ENCODE peak calls at places on chromosome 15, in six cellular contexts. One of them, this sample, is unnamed.
A peak's percentile ranks its signal among the peaks of the same experiment; 100 is the strongest.

GRCh38 chr15:90838066-90838465 is 30.3 kb upstream of the FURIN start:
- DNase-seq in neural progenitor cell: no peak
- DNase-seq in NCI-H774: no peak
- DNase-seq in head of caudate nucleus: peak; percentile 77
- DNase-seq in glutamatergic neuron: no peak
- DNase-seq in stimulated activated CD8-positive, alpha-beta memory T cell treated with anti-CD3 and anti-CD28 coated beads, Interleukin-15, amount 100 ng/mL, for 4 hours: peak; percentile 91
- DNase-seq in this sample: no peak

GRCh38 chr15:59680346-59680745 is 8.8 kb downstream of the BNIP2 start:
- DNase-seq in neural progenitor cell: no peak
- DNase-seq in NCI-H774: no peak
- DNase-seq in head of caudate nucleus: no peak
- DNase-seq in glutamatergic neuron: no peak
- DNase-seq in stimulated activated CD8-positive, alpha-beta memory T cell treated with anti-CD3 and anti-CD28 coated beads, Interleukin-15, amount 100 ng/mL, for 4 hours: no peak
- DNase-seq in this sample: no peak

GRCh38 chr15:74302821-74303359 is 64.6 kb downstream of the CYP11A1 start:
- DNase-seq in neural progenitor cell: peak; percentile 80
- DNase-seq in NCI-H774: no peak
- DNase-seq in head of caudate nucleus: peak; percentile 74
- DNase-seq in glutamatergic neuron: peak; percentile 86
- DNase-seq in stimulated activated CD8-positive, alpha-beta memory T cell treated with anti-CD3 and anti-CD28 coated beads, Interleukin-15, amount 100 ng/mL, for 4 hours: no peak
- DNase-seq in this sample: peak; percentile 32

GRCh38 chr15:28907338-28907961 is 21.7 kb downstream of the APBA2 start:
- DNase-seq in neural progenitor cell: no peak
- DNase-seq in NCI-H774: no peak
- DNase-seq in head of caudate nucleus: no peak
- DNase-seq in glutamatergic neuron: no peak
- DNase-seq in stimulated activated CD8-positive, alpha-beta memory T cell treated with anti-CD3 and anti-CD28 coated beads, Interleukin-15, amount 100 ng/mL, for 4 hours: no peak
- DNase-seq in this sample: no peak

GRCh38 chr15:40398413-40398873 is 7.2 kb upstream of the IVD start:
- DNase-seq in neural progenitor cell: no peak
- DNase-seq in NCI-H774: no peak
- DNase-seq in head of caudate nucleus: peak; percentile 10
- DNase-seq in glutamatergic neuron: no peak
- DNase-seq in stimulated activated CD8-positive, alpha-beta memory T cell treated with anti-CD3 and anti-CD28 coated beads, Interleukin-15, amount 100 ng/mL, for 4 hours: no peak
- DNase-seq in this sample: peak; percentile 84

GRCh38 chr15:96234109-96234892 is 96.2 kb upstream of the NR2F2 start:
- DNase-seq in neural progenitor cell: no peak
- DNase-seq in NCI-H774: no peak
- DNase-seq in head of caudate nucleus: no peak
- DNase-seq in glutamatergic neuron: no peak
- DNase-seq in stimulated activated CD8-positive, alpha-beta memory T cell treated with anti-CD3 and anti-CD28 coated beads, Interleukin-15, amount 100 ng/mL, for 4 hours: no peak
- DNase-seq in this sample: no peak

GRCh38 chr15:60795889-60796288 is 316.9 kb upstream of the ICE2 start:
- DNase-seq in neural progenitor cell: no peak
- DNase-seq in NCI-H774: no peak
- DNase-seq in head of caudate nucleus: no peak
- DNase-seq in glutamatergic neuron: no peak
- DNase-seq in stimulated activated CD8-positive, alpha-beta memory T cell treated with anti-CD3 and anti-CD28 coated beads, Interleukin-15, amount 100 ng/mL, for 4 hours: no peak
- DNase-seq in this sample: no peak

GRCh38 chr15:72113347-72114031 is 4.5 kb downstream of the MYO9A start:
- DNase-seq in neural progenitor cell: no peak
- DNase-seq in NCI-H774: no peak
- DNase-seq in head of caudate nucleus: no peak
- DNase-seq in glutamatergic neuron: no peak
- DNase-seq in stimulated activated CD8-positive, alpha-beta memory T cell treated with anti-CD3 and anti-CD28 coated beads, Interleukin-15, amount 100 ng/mL, for 4 hours: no peak
- DNase-seq in this sample: no peak

GRCh38 chr15:84894743-84895425 is 10.4 kb downstream of the SLC28A1 start:
- DNase-seq in neural progenitor cell: no peak
- DNase-seq in NCI-H774: no peak
- DNase-seq in head of caudate nucleus: no peak
- DNase-seq in glutamatergic neuron: no peak
- DNase-seq in stimulated activated CD8-positive, alpha-beta memory T cell treated with anti-CD3 and anti-CD28 coated beads, Interleukin-15, amount 100 ng/mL, for 4 hours: no peak
- DNase-seq in this sample: no peak

GRCh38 chr15:69554321-69554961 is 101.8 kb downstream of the RPLP1 start:
- DNase-seq in neural progenitor cell: no peak
- DNase-seq in NCI-H774: peak; percentile 90
- DNase-seq in head of caudate nucleus: peak; percentile 15
- DNase-seq in glutamatergic neuron: no peak
- DNase-seq in stimulated activated CD8-positive, alpha-beta memory T cell treated with anti-CD3 and anti-CD28 coated beads, Interleukin-15, amount 100 ng/mL, for 4 hours: no peak
- DNase-seq in this sample: no peak

GRCh38 chr15:45126535-45127158 is 3.0 kb downstream of the DUOXA1 start:
- DNase-seq in neural progenitor cell: peak; percentile 32
- DNase-seq in NCI-H774: no peak
- DNase-seq in head of caudate nucleus: peak; percentile 23
- DNase-seq in glutamatergic neuron: no peak
- DNase-seq in stimulated activated CD8-positive, alpha-beta memory T cell treated with anti-CD3 and anti-CD28 coated beads, Interleukin-15, amount 100 ng/mL, for 4 hours: no peak
- DNase-seq in this sample: no peak

GRCh38 chr15:73240864-73241499 is 127.8 kb downstream of the HCN4 start:
- DNase-seq in neural progenitor cell: peak; percentile 67
- DNase-seq in NCI-H774: peak; percentile 43
- DNase-seq in head of caudate nucleus: peak; percentile 81
- DNase-seq in glutamatergic neuron: peak; percentile 80
- DNase-seq in stimulated activated CD8-positive, alpha-beta memory T cell treated with anti-CD3 and anti-CD28 coated beads, Interleukin-15, amount 100 ng/mL, for 4 hours: peak; percentile 51
- DNase-seq in this sample: peak; percentile 70

GRCh38 chr15:67114846-67115521 is 49.6 kb downstream of the SMAD3 start:
- DNase-seq in neural progenitor cell: no peak
- DNase-seq in NCI-H774: peak; percentile 9
- DNase-seq in head of caudate nucleus: no peak
- DNase-seq in glutamatergic neuron: no peak
- DNase-seq in stimulated activated CD8-positive, alpha-beta memory T cell treated with anti-CD3 and anti-CD28 coated beads, Interleukin-15, amount 100 ng/mL, for 4 hours: no peak
- DNase-seq in this sample: no peak

GRCh38 chr15:90165659-90166489 is 35.3 kb upstream of the SEMA4B start:
- DNase-seq in neural progenitor cell: no peak
- DNase-seq in NCI-H774: peak; percentile 89
- DNase-seq in head of caudate nucleus: peak; percentile 53
- DNase-seq in glutamatergic neuron: no peak
- DNase-seq in stimulated activated CD8-positive, alpha-beta memory T cell treated with anti-CD3 and anti-CD28 coated beads, Interleukin-15, amount 100 ng/mL, for 4 hours: no peak
- DNase-seq in this sample: no peak

GRCh38 chr15:64017591-64018163 is 28.6 kb downstream of the DAPK2 start:
- DNase-seq in neural progenitor cell: no peak
- DNase-seq in NCI-H774: no peak
- DNase-seq in head of caudate nucleus: no peak
- DNase-seq in glutamatergic neuron: no peak
- DNase-seq in stimulated activated CD8-positive, alpha-beta memory T cell treated with anti-CD3 and anti-CD28 coated beads, Interleukin-15, amount 100 ng/mL, for 4 hours: no peak
- DNase-seq in this sample: no peak

GRCh38 chr15:23081271-23081670 is 41.9 kb upstream of the TUBGCP5 start:
- DNase-seq in neural progenitor cell: no peak
- DNase-seq in NCI-H774: no peak
- DNase-seq in head of caudate nucleus: no peak
- DNase-seq in glutamatergic neuron: no peak
- DNase-seq in stimulated activated CD8-positive, alpha-beta memory T cell treated with anti-CD3 and anti-CD28 coated beads, Interleukin-15, amount 100 ng/mL, for 4 hours: no peak
- DNase-seq in this sample: peak; percentile 27

GRCh38 chr15:90124487-90124886 is 22.2 kb upstream of the IDH2 start:
- DNase-seq in neural progenitor cell: no peak
- DNase-seq in NCI-H774: no peak
- DNase-seq in head of caudate nucleus: no peak
- DNase-seq in glutamatergic neuron: no peak
- DNase-seq in stimulated activated CD8-positive, alpha-beta memory T cell treated with anti-CD3 and anti-CD28 coated beads, Interleukin-15, amount 100 ng/mL, for 4 hours: no peak
- DNase-seq in this sample: no peak

GRCh38 chr15:98513428-98513991 is 134.8 kb upstream of the IGF1R start:
- DNase-seq in neural progenitor cell: no peak
- DNase-seq in NCI-H774: no peak
- DNase-seq in head of caudate nucleus: no peak
- DNase-seq in glutamatergic neuron: no peak
- DNase-seq in stimulated activated CD8-positive, alpha-beta memory T cell treated with anti-CD3 and anti-CD28 coated beads, Interleukin-15, amount 100 ng/mL, for 4 hours: no peak
- DNase-seq in this sample: no peak

GRCh38 chr15:40420793-40421192 is 15.2 kb downstream of the IVD start:
- DNase-seq in neural progenitor cell: no peak
- DNase-seq in NCI-H774: no peak
- DNase-seq in head of caudate nucleus: no peak
- DNase-seq in glutamatergic neuron: no peak
- DNase-seq in stimulated activated CD8-positive, alpha-beta memory T cell treated with anti-CD3 and anti-CD28 coated beads, Interleukin-15, amount 100 ng/mL, for 4 hours: no peak
- DNase-seq in this sample: no peak

GRCh38 chr15:63843901-63844317 is 10.2 kb upstream of the HERC1 start:
- DNase-seq in neural progenitor cell: no peak
- DNase-seq in NCI-H774: no peak
- DNase-seq in head of caudate nucleus: no peak
- DNase-seq in glutamatergic neuron: no peak
- DNase-seq in stimulated activated CD8-positive, alpha-beta memory T cell treated with anti-CD3 and anti-CD28 coated beads, Interleukin-15, amount 100 ng/mL, for 4 hours: no peak
- DNase-seq in this sample: no peak

GRCh38 chr15:40594429-40594836 is 384 bp downstream of the KNL1 start:
- DNase-seq in neural progenitor cell: peak; percentile 87
- DNase-seq in NCI-H774: peak; percentile 36
- DNase-seq in head of caudate nucleus: no peak
- DNase-seq in glutamatergic neuron: peak; percentile 74
- DNase-seq in stimulated activated CD8-positive, alpha-beta memory T cell treated with anti-CD3 and anti-CD28 coated beads, Interleukin-15, amount 100 ng/mL, for 4 hours: no peak
- DNase-seq in this sample: no peak

GRCh38 chr15:42191610-42192346 is 16.3 kb downstream of the VPS39 start:
- DNase-seq in neural progenitor cell: no peak
- DNase-seq in NCI-H774: no peak
- DNase-seq in head of caudate nucleus: no peak
- DNase-seq in glutamatergic neuron: no peak
- DNase-seq in stimulated activated CD8-positive, alpha-beta memory T cell treated with anti-CD3 and anti-CD28 coated beads, Interleukin-15, amount 100 ng/mL, for 4 hours: no peak
- DNase-seq in this sample: no peak

GRCh38 chr15:62067448-62068044 is 769 bp downstream of the C2CD4A start:
- DNase-seq in neural progenitor cell: peak; percentile 62
- DNase-seq in NCI-H774: peak; percentile 42
- DNase-seq in head of caudate nucleus: peak; percentile 28
- DNase-seq in glutamatergic neuron: peak; percentile 37
- DNase-seq in stimulated activated CD8-positive, alpha-beta memory T cell treated with anti-CD3 and anti-CD28 coated beads, Interleukin-15, amount 100 ng/mL, for 4 hours: no peak
- DNase-seq in this sample: no peak

GRCh38 chr15:90002428-90002844 is 1.3 kb downstream of the ZNF710 start:
- DNase-seq in neural progenitor cell: peak; percentile 70
- DNase-seq in NCI-H774: peak; percentile 17
- DNase-seq in head of caudate nucleus: no peak
- DNase-seq in glutamatergic neuron: peak; percentile 43
- DNase-seq in stimulated activated CD8-positive, alpha-beta memory T cell treated with anti-CD3 and anti-CD28 coated beads, Interleukin-15, amount 100 ng/mL, for 4 hours: no peak
- DNase-seq in this sample: no peak

GRCh38 chr15:85972805-85973540 is 106.7 kb upstream of the AGBL1 start:
- DNase-seq in neural progenitor cell: no peak
- DNase-seq in NCI-H774: no peak
- DNase-seq in head of caudate nucleus: no peak
- DNase-seq in glutamatergic neuron: no peak
- DNase-seq in stimulated activated CD8-positive, alpha-beta memory T cell treated with anti-CD3 and anti-CD28 coated beads, Interleukin-15, amount 100 ng/mL, for 4 hours: no peak
- DNase-seq in this sample: no peak

GRCh38 chr15:23857028-23857641 is 170.0 kb upstream of the NDN start:
- DNase-seq in neural progenitor cell: peak; percentile 78
- DNase-seq in NCI-H774: peak; percentile 6
- DNase-seq in head of caudate nucleus: peak; percentile 73
- DNase-seq in glutamatergic neuron: peak; percentile 82
- DNase-seq in stimulated activated CD8-positive, alpha-beta memory T cell treated with anti-CD3 and anti-CD28 coated beads, Interleukin-15, amount 100 ng/mL, for 4 hours: no peak
- DNase-seq in this sample: peak; percentile 56

This sample was measured in Ammon's horn.